ENCODE peak calls at places on chromosomes 4 and X, in ten cellular contexts. One of them, this sample, is unnamed.

GRCh38 chrX:49071877-49072711 is 1.7 kb downstream of the PRAF2 start:
- DNase-seq in lower leg skin: no peak
- DNase-seq in left ventricle myocardium inferior: peak; percentile 72
- DNase-seq in psoas muscle: peak; percentile 84
- DNase-seq in posterior vena cava: peak; percentile 94
- DNase-seq in PC-3: no peak
- DNase-seq in astrocyte of the cerebellum: peak; percentile 33
- DNase-seq in upper lobe of left lung: peak; percentile 89
- DNase-seq in renal cortical epithelial cell: peak; percentile 59
- DNase-seq in endodermal cell: peak; percentile 90
- DNase-seq in this sample: no peak

GRCh38 chr4:152936446-152937279 is 540 bp downstream of the FHDC1 start:
- DNase-seq in lower leg skin: peak; percentile 89
- DNase-seq in posterior vena cava: peak; percentile 85
- DNase-seq in renal cortical epithelial cell: no peak
- DNase-seq in upper lobe of left lung: no peak
- DNase-seq in endodermal cell: peak; percentile 88
- DNase-seq in left ventricle myocardium inferior: no peak
- DNase-seq in psoas muscle: peak; percentile 57
- DNase-seq in PC-3: peak; percentile 21
- DNase-seq in astrocyte of the cerebellum: no peak
- DNase-seq in this sample: no peak

GRCh38 chr4:176717237-176717636 is 75.5 kb downstream of the VEGFC start:
- DNase-seq in psoas muscle: no peak
- DNase-seq in upper lobe of left lung: no peak
- DNase-seq in endodermal cell: no peak
- DNase-seq in lower leg skin: no peak
- DNase-seq in astrocyte of the cerebellum: no peak
- DNase-seq in renal cortical epithelial cell: no peak
- DNase-seq in left ventricle myocardium inferior: no peak
- DNase-seq in posterior vena cava: no peak
- DNase-seq in PC-3: no peak
- DNase-seq in this sample: no peak

GRCh38 chr4:74886490-74886889 is 46.4 kb upstream of the PARM1 start:
- DNase-seq in astrocyte of the cerebellum: no peak
- DNase-seq in upper lobe of left lung: no peak
- DNase-seq in PC-3: no peak
- DNase-seq in psoas muscle: no peak
- DNase-seq in left ventricle myocardium inferior: no peak
- DNase-seq in endodermal cell: no peak
- DNase-seq in lower leg skin: no peak
- DNase-seq in posterior vena cava: no peak
- DNase-seq in renal cortical epithelial cell: peak; percentile 21
- DNase-seq in this sample: no peak

GRCh38 chrX:103183912-103184311 is 31.0 kb upstream of the BEX4 start:
- DNase-seq in upper lobe of left lung: no peak
- DNase-seq in astrocyte of the cerebellum: no peak
- DNase-seq in PC-3: no peak
- DNase-seq in left ventricle myocardium inferior: no peak
- DNase-seq in psoas muscle: no peak
- DNase-seq in lower leg skin: no peak
- DNase-seq in endodermal cell: peak; percentile 67
- DNase-seq in renal cortical epithelial cell: peak; percentile 83
- DNase-seq in posterior vena cava: no peak
- DNase-seq in this sample: no peak

GRCh38 chrX:23317799-23318724 is 16.6 kb upstream of the PTCHD1 start:
- DNase-seq in PC-3: peak; percentile 38
- DNase-seq in renal cortical epithelial cell: no peak
- DNase-seq in psoas muscle: no peak
- DNase-seq in left ventricle myocardium inferior: no peak
- DNase-seq in astrocyte of the cerebellum: no peak
- DNase-seq in endodermal cell: peak; percentile 88
- DNase-seq in posterior vena cava: no peak
- DNase-seq in lower leg skin: no peak
- DNase-seq in upper lobe of left lung: peak; percentile 57
- DNase-seq in this sample: no peak

GRCh38 chr4:53321151-53321987 is 44.5 kb downstream of the SCFD2 start:
- DNase-seq in upper lobe of left lung: no peak
- DNase-seq in endodermal cell: no peak
- DNase-seq in PC-3: peak; percentile 70
- DNase-seq in posterior vena cava: no peak
- DNase-seq in lower leg skin: no peak
- DNase-seq in psoas muscle: no peak
- DNase-seq in astrocyte of the cerebellum: peak; percentile 40
- DNase-seq in renal cortical epithelial cell: peak; percentile 85
- DNase-seq in left ventricle myocardium inferior: no peak
- DNase-seq in this sample: no peak

GRCh38 chr4:38529189-38530115 is 134.5 kb upstream of the KLF3 start:
- DNase-seq in left ventricle myocardium inferior: peak; percentile 20
- DNase-seq in psoas muscle: no peak
- DNase-seq in posterior vena cava: no peak
- DNase-seq in upper lobe of left lung: peak; percentile 77
- DNase-seq in PC-3: peak; percentile 77
- DNase-seq in renal cortical epithelial cell: peak; percentile 93
- DNase-seq in astrocyte of the cerebellum: no peak
- DNase-seq in endodermal cell: peak; percentile 49
- DNase-seq in lower leg skin: no peak
- DNase-seq in this sample: no peak

GRCh38 chr4:13907255-13907751 is 279.8 kb upstream of the BOD1L1 start:
- DNase-seq in posterior vena cava: no peak
- DNase-seq in endodermal cell: no peak
- DNase-seq in upper lobe of left lung: no peak
- DNase-seq in PC-3: peak; percentile 91
- DNase-seq in left ventricle myocardium inferior: no peak
- DNase-seq in psoas muscle: no peak
- DNase-seq in lower leg skin: no peak
- DNase-seq in renal cortical epithelial cell: peak; percentile 100
- DNase-seq in astrocyte of the cerebellum: peak; percentile 85
- DNase-seq in this sample: no peak

GRCh38 chrX:51851507-51852085 is 41.8 kb upstream of the MAGED1 start:
- DNase-seq in PC-3: peak; percentile 28
- DNase-seq in astrocyte of the cerebellum: no peak
- DNase-seq in lower leg skin: no peak
- DNase-seq in endodermal cell: no peak
- DNase-seq in left ventricle myocardium inferior: no peak
- DNase-seq in renal cortical epithelial cell: no peak
- DNase-seq in psoas muscle: no peak
- DNase-seq in posterior vena cava: no peak
- DNase-seq in upper lobe of left lung: no peak
- DNase-seq in this sample: no peak

GRCh38 chrX:63754141-63754859 is 30.7 kb downstream of the ARHGEF9 start:
- DNase-seq in psoas muscle: no peak
- DNase-seq in left ventricle myocardium inferior: no peak
- DNase-seq in upper lobe of left lung: peak; percentile 32
- DNase-seq in posterior vena cava: no peak
- DNase-seq in renal cortical epithelial cell: no peak
- DNase-seq in lower leg skin: peak; percentile 86
- DNase-seq in endodermal cell: peak; percentile 41
- DNase-seq in PC-3: no peak
- DNase-seq in astrocyte of the cerebellum: no peak
- DNase-seq in this sample: no peak

GRCh38 chrX:63050225-63050624 is 300.9 kb downstream of the SPIN4 start:
- DNase-seq in psoas muscle: no peak
- DNase-seq in endodermal cell: no peak
- DNase-seq in renal cortical epithelial cell: no peak
- DNase-seq in left ventricle myocardium inferior: no peak
- DNase-seq in PC-3: peak; percentile 37
- DNase-seq in astrocyte of the cerebellum: no peak
- DNase-seq in upper lobe of left lung: no peak
- DNase-seq in lower leg skin: no peak
- DNase-seq in posterior vena cava: no peak
- DNase-seq in this sample: no peak

GRCh38 chrX:42269186-42269585 is 345.8 kb upstream of the CASK start:
- DNase-seq in PC-3: peak; percentile 54
- DNase-seq in renal cortical epithelial cell: peak; percentile 37
- DNase-seq in left ventricle myocardium inferior: no peak
- DNase-seq in posterior vena cava: no peak
- DNase-seq in psoas muscle: no peak
- DNase-seq in lower leg skin: no peak
- DNase-seq in astrocyte of the cerebellum: no peak
- DNase-seq in endodermal cell: no peak
- DNase-seq in upper lobe of left lung: no peak
- DNase-seq in this sample: no peak

GRCh38 chr4:23934915-23935314 is 45.1 kb upstream of the PPARGC1A start:
- DNase-seq in astrocyte of the cerebellum: peak; percentile 95
- DNase-seq in endodermal cell: peak; percentile 84
- DNase-seq in renal cortical epithelial cell: peak; percentile 99
- DNase-seq in psoas muscle: peak; percentile 88
- DNase-seq in lower leg skin: peak; percentile 96
- DNase-seq in upper lobe of left lung: peak; percentile 83
- DNase-seq in PC-3: no peak
- DNase-seq in posterior vena cava: peak; percentile 81
- DNase-seq in left ventricle myocardium inferior: peak; percentile 70
- DNase-seq in this sample: no peak

GRCh38 chr4:98242538-98242937 is 18.6 kb upstream of the RAP1GDS1 start:
- DNase-seq in posterior vena cava: no peak
- DNase-seq in PC-3: peak; percentile 10
- DNase-seq in renal cortical epithelial cell: no peak
- DNase-seq in lower leg skin: no peak
- DNase-seq in psoas muscle: no peak
- DNase-seq in endodermal cell: no peak
- DNase-seq in upper lobe of left lung: no peak
- DNase-seq in left ventricle myocardium inferior: no peak
- DNase-seq in astrocyte of the cerebellum: no peak
- DNase-seq in this sample: no peak

GRCh38 chrX:154135458-154136229 is 8.4 kb upstream of the OPN1LW start:
- DNase-seq in left ventricle myocardium inferior: no peak
- DNase-seq in posterior vena cava: no peak
- DNase-seq in renal cortical epithelial cell: peak; percentile 42
- DNase-seq in psoas muscle: no peak
- DNase-seq in upper lobe of left lung: no peak
- DNase-seq in lower leg skin: peak; percentile 52
- DNase-seq in PC-3: peak; percentile 9
- DNase-seq in endodermal cell: no peak
- DNase-seq in astrocyte of the cerebellum: no peak
- DNase-seq in this sample: no peak

GRCh38 chr4:56698329-56698728 is 17.2 kb upstream of the HOPX start:
- DNase-seq in PC-3: no peak
- DNase-seq in lower leg skin: no peak
- DNase-seq in posterior vena cava: no peak
- DNase-seq in psoas muscle: no peak
- DNase-seq in endodermal cell: peak; percentile 50
- DNase-seq in upper lobe of left lung: peak; percentile 74
- DNase-seq in astrocyte of the cerebellum: no peak
- DNase-seq in left ventricle myocardium inferior: no peak
- DNase-seq in renal cortical epithelial cell: peak; percentile 30
- DNase-seq in this sample: no peak

GRCh38 chr4:144304025-144304424 is 163.5 kb upstream of the GYPA start:
- DNase-seq in endodermal cell: no peak
- DNase-seq in lower leg skin: no peak
- DNase-seq in psoas muscle: no peak
- DNase-seq in renal cortical epithelial cell: no peak
- DNase-seq in astrocyte of the cerebellum: no peak
- DNase-seq in PC-3: no peak
- DNase-seq in left ventricle myocardium inferior: no peak
- DNase-seq in upper lobe of left lung: no peak
- DNase-seq in posterior vena cava: no peak
- DNase-seq in this sample: no peak

GRCh38 chr4:71368906-71369305 is 30.1 kb downstream of the SLC4A4 start:
- DNase-seq in renal cortical epithelial cell: no peak
- DNase-seq in posterior vena cava: no peak
- DNase-seq in upper lobe of left lung: no peak
- DNase-seq in lower leg skin: no peak
- DNase-seq in astrocyte of the cerebellum: no peak
- DNase-seq in endodermal cell: no peak
- DNase-seq in left ventricle myocardium inferior: peak; percentile 11
- DNase-seq in psoas muscle: no peak
- DNase-seq in PC-3: no peak
- DNase-seq in this sample: no peak

GRCh38 chrX:18545771-18546170 is 120.4 kb downstream of the CDKL5 start:
- DNase-seq in upper lobe of left lung: no peak
- DNase-seq in renal cortical epithelial cell: no peak
- DNase-seq in left ventricle myocardium inferior: no peak
- DNase-seq in psoas muscle: no peak
- DNase-seq in PC-3: no peak
- DNase-seq in lower leg skin: no peak
- DNase-seq in astrocyte of the cerebellum: no peak
- DNase-seq in posterior vena cava: no peak
- DNase-seq in endodermal cell: no peak
- DNase-seq in this sample: no peak

GRCh38 chrX:47091149-47091775 is 13.0 kb downstream of the RGN start:
- DNase-seq in lower leg skin: no peak
- DNase-seq in renal cortical epithelial cell: peak; percentile 59
- DNase-seq in left ventricle myocardium inferior: no peak
- DNase-seq in astrocyte of the cerebellum: peak; percentile 15
- DNase-seq in psoas muscle: no peak
- DNase-seq in posterior vena cava: no peak
- DNase-seq in upper lobe of left lung: no peak
- DNase-seq in PC-3: no peak
- DNase-seq in endodermal cell: no peak
- DNase-seq in this sample: no peak

GRCh38 chrX:108399427-108400165 is 38.6 kb downstream of the COL4A6 start:
- DNase-seq in posterior vena cava: no peak
- DNase-seq in endodermal cell: no peak
- DNase-seq in psoas muscle: no peak
- DNase-seq in renal cortical epithelial cell: peak; percentile 56
- DNase-seq in upper lobe of left lung: no peak
- DNase-seq in PC-3: peak; percentile 92
- DNase-seq in left ventricle myocardium inferior: no peak
- DNase-seq in astrocyte of the cerebellum: no peak
- DNase-seq in lower leg skin: no peak
- DNase-seq in this sample: peak; percentile 21

This sample was measured in NCI-H2081 treated with DMSO at 0.1 percent for 48 hours.